ENCODE peak calls at places on chromosomes 11 and 22, in four cellular contexts. A is K562, J is H1, C is HepG2. R is an unnamed sample.

GRCh38 chr22:30008401-30008800 is 71.9 kb upstream of the HORMAD2 start:
- DNase-seq in A (no peak), J (no peak), C (no peak), R (no peak)

GRCh38 chr11:12232819-12233601 is 122.6 kb downstream of the MICAL2 start:
- DNase-seq in A (no peak), J (no peak), C (no peak), R (peak)

GRCh38 chr11:18144243-18144642 is 11.9 kb downstream of the MRGPRX3 start:
- DNase-seq in A (no peak), J (no peak), C (no peak), R (no peak)

GRCh38 chr22:48187272-48187855 is 1424.9 kb downstream of the TBC1D22A start:
- DNase-seq in A (no peak), J (no peak), C (no peak), R (no peak)

GRCh38 chr11:66906077-66906929 is 49.4 kb downstream of the LRFN4 start:
- DNase-seq in A (no peak), J (no peak), C (peak), R (no peak)

GRCh38 chr11:7577883-7578242 is 64.1 kb downstream of the PPFIBP2 start:
- DNase-seq in A (no peak), J (no peak), C (no peak), R (no peak)

GRCh38 chr11:32421992-32422391 is 13.3 kb downstream of the WT1 start:
- DNase-seq in A (no peak), J (no peak), C (no peak), R (no peak)

GRCh38 chr22:26174280-26174679 is 5.0 kb downstream of the SEZ6L start:
- DNase-seq in A (no peak), J (peak), C (peak), R (peak)

GRCh38 chr22:21734540-21735197 is 925 bp downstream of the YPEL1 start:
- DNase-seq in A (no peak), J (no peak), C (no peak), R (no peak)

GRCh38 chr11:134660416-134660815 is 248.4 kb upstream of the B3GAT1 start:
- DNase-seq in A (no peak), J (no peak), C (no peak), R (no peak)

GRCh38 chr11:14809466-14809865 is 82.6 kb downstream of the CYP2R1 start:
- DNase-seq in A (no peak), J (no peak), C (no peak), R (no peak)

GRCh38 chr22:20429254-20430100 is 8.1 kb downstream of the SCARF2 start:
- DNase-seq in A (peak), J (peak), C (no peak), R (no peak)

GRCh38 chr22:30286813-30287625 is 2.3 kb downstream of the CASTOR1 start:
- DNase-seq in A (peak), J (peak), C (peak), R (peak)

GRCh38 chr11:102010776-102011500 is 36.3 kb upstream of the CFAP300 start:
- DNase-seq in A (peak), J (peak), C (peak), R (peak)

GRCh38 chr11:70400643-70401042 is 2.3 kb downstream of the CTTN start:
- DNase-seq in A (no peak), J (no peak), C (no peak), R (no peak)

GRCh38 chr22:31295831-31296230 is 3.5 kb upstream of the PIK3IP1 start:
- DNase-seq in A (peak), J (no peak), C (no peak), R (no peak)

GRCh38 chr22:38317995-38318715 is 922 bp upstream of the CSNK1E start:
- DNase-seq in A (peak), J (no peak), C (peak), R (peak)

GRCh38 chr11:105130189-105130813 is 9.3 kb downstream of the CARD18 start:
- DNase-seq in A (no peak), J (no peak), C (no peak), R (no peak)
- TF ChIP-seq MAX in A (no peak), J (no peak), C (no peak), R (no peak)

GRCh38 chr11:68117896-68118470 is 3.2 kb downstream of the CHKA start:
- DNase-seq in A (no peak), J (no peak), C (peak), R (no peak)

GRCh38 chr11:68116892-68117435 is 4.2 kb downstream of the CHKA start:
- DNase-seq in A (no peak), J (no peak), C (no peak), R (no peak)

GRCh38 chr11:68121067-68121899 is at the start of gene CHKA:
- DNase-seq in A (peak), J (peak), C (peak), R (peak)

GRCh38 chr11:68120212-68121066 is 749 bp downstream of the CHKA start:
- DNase-seq in A (peak), J (no peak), C (peak), R (no peak)

GRCh38 chr11:68118753-68119448 is 2.3 kb downstream of the CHKA start:
- DNase-seq in A (peak), J (no peak), C (no peak), R (no peak)
- TF ChIP-seq PHF8 in A (no peak), J (no peak), C (no peak), R (no peak)

GRCh38 chr11:113952588-113952987 is 22.3 kb upstream of the HTR3A start:
- DNase-seq in A (no peak), J (no peak), C (no peak), R (no peak)
- TF ChIP-seq MAX in A (no peak), J (no peak), C (no peak), R (no peak)

GRCh38 chr11:4140067-4140636 is 45.6 kb downstream of the RRM1 start:
- DNase-seq in A (no peak), J (no peak), C (no peak), R (peak)

DNA sequence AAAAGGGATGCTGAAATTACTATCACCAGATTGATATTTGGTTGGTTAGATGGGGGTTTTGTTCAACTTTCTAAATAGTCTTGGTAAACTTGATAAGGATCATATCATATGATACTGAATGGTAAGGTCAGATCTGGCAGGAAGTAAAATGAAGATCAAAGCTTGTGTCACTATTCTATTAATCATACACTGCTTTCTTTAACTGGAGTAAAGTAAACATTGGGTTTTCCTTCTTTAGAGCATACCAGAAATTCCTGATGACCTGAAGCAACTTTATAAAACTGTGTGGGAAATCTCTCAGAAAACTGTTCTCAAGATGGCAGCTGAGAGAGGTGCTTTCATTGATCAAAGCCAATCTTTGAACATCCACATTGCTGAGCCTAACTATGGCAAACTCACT is 40.2 kb downstream of the RRM1 start:
- DNase-seq in A (no peak), J (no peak), C (peak), R (peak)
- TF ChIP-seq PHF8 in A (no peak), J (no peak), C (no peak), R (no peak)

GRCh38 chr11:4095509-4096230 is 1.1 kb downstream of the RRM1 start:
- DNase-seq in A (peak), J (no peak), C (peak), R (peak)
- TF ChIP-seq MAX in A (no peak), J (no peak), C (no peak), R (no peak)

GRCh38 chr11:128777369-128778011 is 83.6 kb downstream of the FLI1 start:
- DNase-seq in A (no peak), J (peak), C (no peak), R (no peak)

GRCh38 chr11:128776434-128777284 is 82.8 kb downstream of the FLI1 start:
- DNase-seq in A (peak), J (peak), C (no peak), R (peak)

GRCh38 chr11:128774593-128774992 is 80.7 kb downstream of the FLI1 start:
- DNase-seq in A (no peak), J (no peak), C (no peak), R (no peak)

GRCh38 chr11:128775513-128775912 is 81.6 kb downstream of the FLI1 start:
- DNase-seq in A (no peak), J (no peak), C (no peak), R (no peak)

GRCh38 chr11:128776088-128776433 is 82.2 kb downstream of the FLI1 start:
- DNase-seq in A (no peak), J (no peak), C (no peak), R (no peak)
- TF ChIP-seq PHF8 in A (no peak), J (no peak), C (no peak), R (no peak)

DNA sequence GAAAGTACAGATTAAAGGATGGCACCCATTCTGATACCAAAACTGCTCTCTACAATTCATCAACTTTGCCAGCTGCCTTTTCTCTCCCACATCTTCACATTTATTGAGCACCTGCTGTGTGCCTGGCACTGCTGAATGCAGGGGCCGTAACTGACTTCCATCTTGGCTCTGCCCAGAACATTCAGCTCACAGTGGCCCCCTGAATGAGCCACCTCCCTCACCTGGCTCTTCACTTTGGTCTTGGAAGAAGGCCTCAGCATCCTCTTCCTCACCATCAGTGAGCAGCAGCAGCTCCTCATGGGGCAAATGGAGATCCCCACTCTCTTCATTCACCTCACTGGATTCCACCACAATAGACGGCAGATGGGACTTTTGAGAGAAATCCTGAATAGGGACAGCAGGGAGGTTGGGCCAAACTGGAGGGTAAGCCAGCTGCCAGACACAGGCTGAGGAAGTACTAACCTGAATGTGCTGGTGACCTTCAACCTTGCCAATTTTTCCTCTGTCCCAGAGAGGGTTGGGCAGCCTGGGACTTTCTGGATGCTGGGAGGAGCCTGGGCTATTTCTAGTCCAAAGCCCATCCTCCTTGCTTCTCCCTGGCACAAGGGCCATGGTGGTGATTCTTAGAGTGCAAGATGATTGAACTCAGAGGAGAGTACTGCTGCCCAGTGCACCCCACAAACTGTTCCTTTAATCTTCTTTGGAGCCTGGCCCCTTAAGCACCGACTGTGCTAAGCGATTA is 1.9 kb upstream of the UQCC3 start:
- DNase-seq in A (no peak), J (no peak), C (peak), R (no peak)
- TF ChIP-seq MAX in A (no peak), J (no peak), C (peak), R (no peak)

DNA sequence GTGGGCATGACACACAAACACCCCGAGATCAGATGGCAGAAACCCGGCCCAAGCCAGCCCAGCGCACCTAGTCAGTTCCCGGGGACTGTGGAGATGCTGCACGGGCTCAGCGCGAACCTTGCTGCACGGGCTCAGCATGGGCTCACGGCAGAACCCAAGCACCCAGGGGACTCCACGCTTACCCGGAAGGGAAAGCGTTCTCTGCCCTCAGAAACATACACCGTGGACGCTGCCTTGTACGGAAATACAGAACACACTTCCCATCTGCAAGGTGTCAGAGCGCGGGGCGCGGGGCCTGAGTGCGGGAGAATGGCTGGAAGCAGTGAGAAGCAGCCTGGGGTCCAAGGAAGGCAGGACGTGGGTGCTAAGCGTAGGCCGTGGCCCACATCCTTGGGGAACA is 319.9 kb downstream of the NTM start:
- DNase-seq in A (no peak), J (no peak), C (no peak), R (no peak)
- TF ChIP-seq PHF8 in A (no peak), J (no peak), C (no peak), R (no peak)

GRCh38 chr11:132844956-132845355 is 687.3 kb downstream of the OPCML start:
- DNase-seq in A (no peak), J (no peak), C (no peak), R (no peak)
- TF ChIP-seq MAX in A (no peak), J (no peak), C (no peak), R (no peak)

DNA sequence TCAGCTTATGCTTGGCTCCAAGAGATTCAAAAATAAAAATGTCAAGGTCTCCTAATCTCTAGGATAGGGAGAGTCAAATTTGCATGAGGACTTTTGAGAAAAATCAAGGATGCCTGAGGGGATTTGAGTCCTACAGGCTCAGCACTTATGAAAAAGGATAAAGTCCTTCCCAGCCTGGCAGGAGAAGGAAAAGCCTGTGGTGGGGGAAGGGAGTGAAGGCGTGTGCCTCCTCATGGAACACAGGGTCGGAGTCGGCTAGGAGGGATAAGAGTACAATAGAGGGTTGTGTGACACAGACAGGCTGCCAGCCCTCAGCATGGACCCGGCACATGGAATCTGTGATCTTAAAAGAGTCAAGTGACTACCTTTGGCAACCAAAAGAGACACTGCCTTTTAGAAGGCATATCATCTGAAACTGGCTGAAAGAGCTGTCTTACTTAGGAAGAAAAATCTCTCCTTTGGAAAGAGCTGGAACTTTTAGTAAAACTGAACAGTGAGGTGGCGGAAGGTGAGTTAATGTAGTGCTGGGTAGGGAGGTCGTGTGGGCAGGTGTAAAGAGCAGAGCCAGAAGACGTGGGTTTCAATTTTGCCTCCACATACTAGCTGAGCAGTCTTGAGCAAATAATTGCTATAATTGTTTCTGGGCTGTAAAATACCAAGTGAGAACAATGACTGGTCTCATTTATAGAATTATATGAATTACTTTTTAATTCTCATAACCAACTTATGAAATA is 58.8 kb upstream of the RDX start:
- DNase-seq in A (no peak), J (no peak), C (peak), R (peak)
- TF ChIP-seq PHF8 in A (no peak), J (no peak), C (no peak), R (no peak)

R was measured in A549.